ENCODE peak calls at places on chromosomes 5 and 9, in six cellular contexts. G is activated CD8-positive, alpha-beta memory T cell treated with anti-CD3 and anti-CD28 coated beads, Interleukin-2, amount 50 U/mL, for 48 hours; W is GM04503; Q is cardiac fibroblast; L is C1 segment of cervical spinal cord; O is SW480. K is an unnamed sample.

GRCh38 chr5:58322453-58322852 is 137.4 kb downstream of the PLK2 start:
- DNase-seq in Q (peak), G (no peak), O (no peak), L (no peak), W (peak), K (no peak)

GRCh38 chr9:3857673-3858072 is 331.9 kb upstream of the RFX3 start:
- DNase-seq in W (no peak), G (no peak), O (no peak), L (no peak), Q (peak), K (no peak)

GRCh38 chr5:115246361-115246991 is 16.2 kb downstream of the PGGT1B start:
- DNase-seq in G (no peak), O (peak), W (no peak), L (no peak), Q (peak), K (peak)

GRCh38 chr5:115543931-115544370 is 624 bp downstream of the FEM1C start:
- DNase-seq in O (peak), W (no peak), G (no peak), Q (peak), L (peak), K (no peak)

GRCh38 chr5:2531318-2531717 is 220.2 kb downstream of the IRX2 start:
- DNase-seq in W (no peak), O (no peak), G (no peak), Q (no peak), L (no peak), K (no peak)

GRCh38 chr5:35753500-35753899 is 103.2 kb upstream of the IL7R start:
- DNase-seq in O (no peak), L (no peak), Q (no peak), W (no peak), G (no peak), K (no peak)

GRCh38 chr5:61334224-61335196 is 2.5 kb downstream of the ZSWIM6 start:
- DNase-seq in G (no peak), L (peak), W (no peak), O (no peak), Q (peak), K (no peak)

GRCh38 chr5:83503662-83504061 is 32.1 kb downstream of the VCAN start:
- DNase-seq in O (no peak), Q (peak), L (no peak), G (no peak), W (no peak), K (no peak)

GRCh38 chr9:124708633-124709032 is 62.5 kb downstream of the NR6A1 start:
- DNase-seq in W (no peak), G (no peak), Q (peak), O (no peak), L (no peak), K (no peak)

GRCh38 chr9:79581794-79582193 is 10.0 kb downstream of the TLE4 start:
- DNase-seq in G (no peak), Q (peak), L (no peak), O (peak), W (peak), K (peak)

GRCh38 chr5:163404364-163404763 is 33.0 kb upstream of the CCNG1 start:
- DNase-seq in G (no peak), Q (no peak), W (no peak), O (no peak), L (no peak), K (no peak)

GRCh38 chr5:102930244-102930643 is 175.1 kb downstream of the PAM start:
- DNase-seq in O (no peak), L (no peak), Q (no peak), W (no peak), G (no peak), K (no peak)

K was measured in HT-29.